ENCODE peak calls at places on chromosomes 7 and 10, in four cellular contexts. One of them, this sample, is unnamed.

GRCh38 chr7:142557971-142558582 is 191.2 kb upstream of the PRSS1 start:
- DNase-seq in MM.1S: peak
- DNase-seq in cardiac fibroblast: peak
- DNase-seq in AG04449: no peak
- DNase-seq in this sample: peak

GRCh38 chr10:36494386-36494785 is 631.0 kb upstream of the ANKRD30A start:
- DNase-seq in AG04449: no peak
- DNase-seq in MM.1S: no peak
- DNase-seq in cardiac fibroblast: peak
- DNase-seq in this sample: no peak

GRCh38 chr7:157121184-157121715 is 17.5 kb upstream of the UBE3C start:
- DNase-seq in cardiac fibroblast: no peak
- DNase-seq in MM.1S: no peak
- DNase-seq in AG04449: no peak
- DNase-seq in this sample: no peak

GRCh38 chr10:17872191-17873091 is 63.3 kb downstream of the MRC1 start:
- DNase-seq in MM.1S: no peak
- DNase-seq in cardiac fibroblast: peak
- DNase-seq in AG04449: no peak
- DNase-seq in this sample: no peak

GRCh38 chr10:46516660-46517416 is 39.6 kb downstream of the GPRIN2 start:
- DNase-seq in MM.1S: no peak
- DNase-seq in cardiac fibroblast: peak
- DNase-seq in AG04449: peak
- DNase-seq in this sample: no peak

GRCh38 chr7:101018271-101019167 is 1.4 kb upstream of the MUC17 start:
- DNase-seq in MM.1S: no peak
- DNase-seq in cardiac fibroblast: no peak
- DNase-seq in AG04449: no peak
- DNase-seq in this sample: peak

GRCh38 chr10:5360318-5360915 is 4.3 kb upstream of the UCN3 start:
- DNase-seq in cardiac fibroblast: no peak
- DNase-seq in AG04449: no peak
- DNase-seq in MM.1S: no peak
- DNase-seq in this sample: no peak

GRCh38 chr7:338295-339061 is 48.5 kb downstream of the FOXL3 start:
- DNase-seq in AG04449: no peak
- DNase-seq in cardiac fibroblast: no peak
- DNase-seq in MM.1S: no peak
- DNase-seq in this sample: no peak

GRCh38 chr7:127391591-127392181 is 822 bp downstream of the ZNF800 start:
- DNase-seq in AG04449: no peak
- DNase-seq in MM.1S: peak
- DNase-seq in cardiac fibroblast: peak
- DNase-seq in this sample: peak

GRCh38 chr7:108294595-108294994 is 161.6 kb downstream of the NRCAM start:
- DNase-seq in cardiac fibroblast: peak
- DNase-seq in MM.1S: no peak
- DNase-seq in AG04449: no peak
- DNase-seq in this sample: peak

GRCh38 chr10:79202188-79203013 is 133.6 kb downstream of the ZMIZ1 start:
- DNase-seq in cardiac fibroblast: peak
- DNase-seq in MM.1S: peak
- DNase-seq in AG04449: no peak
- DNase-seq in this sample: peak

GRCh38 chr7:80047856-80048459 is 86.7 kb upstream of the GNAI1 start:
- DNase-seq in AG04449: no peak
- DNase-seq in cardiac fibroblast: peak
- DNase-seq in MM.1S: peak
- DNase-seq in this sample: no peak

GRCh38 chr10:124688889-124689670 is 55.1 kb downstream of the FAM53B start:
- DNase-seq in AG04449: no peak
- DNase-seq in MM.1S: no peak
- DNase-seq in cardiac fibroblast: no peak
- DNase-seq in this sample: peak

GRCh38 chr10:70191161-70191770 is 21.0 kb upstream of the SAR1A start:
- DNase-seq in MM.1S: no peak
- DNase-seq in cardiac fibroblast: peak
- DNase-seq in AG04449: no peak
- DNase-seq in this sample: no peak

GRCh38 chr7:133436014-133436428 is 183.1 kb downstream of the EXOC4 start:
- DNase-seq in MM.1S: no peak
- DNase-seq in AG04449: peak
- DNase-seq in cardiac fibroblast: peak
- DNase-seq in this sample: no peak

DNA sequence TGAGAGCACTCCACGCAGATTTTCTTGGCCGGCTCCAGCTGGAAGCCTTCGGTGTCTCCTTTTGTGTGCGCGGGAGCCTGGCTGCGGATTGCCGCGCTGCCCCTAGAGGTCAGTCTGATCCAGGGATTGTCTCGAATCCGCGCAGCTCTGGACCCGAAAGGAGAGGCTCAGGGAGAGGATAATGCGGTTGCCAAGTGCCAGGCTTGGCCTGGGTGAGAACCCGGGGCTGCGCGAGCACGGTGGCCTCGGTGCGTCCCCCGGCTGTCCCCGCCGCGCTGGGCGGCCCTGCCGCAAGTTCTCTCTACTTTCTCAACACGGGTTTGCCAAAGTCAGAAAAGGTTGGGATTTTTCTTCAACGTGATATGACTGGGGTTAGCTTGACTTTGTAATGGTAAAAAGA is 140.9 kb downstream of the ADCYAP1R1 start:
- DNase-seq in MM.1S: no peak
- DNase-seq in cardiac fibroblast: peak
- DNase-seq in AG04449: no peak
- DNase-seq in this sample: peak
- TF ChIP-seq CTCF in MM.1S: peak
- TF ChIP-seq CTCF in cardiac fibroblast: peak
- TF ChIP-seq CTCF in AG04449: peak
- TF ChIP-seq CTCF in this sample: peak

GRCh38 chr7:158828343-158829020 is 827 bp downstream of the ESYT2 start:
- DNase-seq in AG04449: no peak
- DNase-seq in MM.1S: no peak
- DNase-seq in cardiac fibroblast: peak
- DNase-seq in this sample: peak
- TF ChIP-seq CTCF in AG04449: no peak
- TF ChIP-seq CTCF in MM.1S: peak
- TF ChIP-seq CTCF in cardiac fibroblast: no peak
- TF ChIP-seq CTCF in this sample: no peak

GRCh38 chr7:154302380-154302779 is 250.2 kb downstream of the DPP6 start:
- DNase-seq in cardiac fibroblast: no peak
- DNase-seq in AG04449: no peak
- DNase-seq in MM.1S: no peak
- DNase-seq in this sample: no peak
- TF ChIP-seq CTCF in cardiac fibroblast: no peak
- TF ChIP-seq CTCF in AG04449: no peak
- TF ChIP-seq CTCF in MM.1S: no peak
- TF ChIP-seq CTCF in this sample: no peak

DNA sequence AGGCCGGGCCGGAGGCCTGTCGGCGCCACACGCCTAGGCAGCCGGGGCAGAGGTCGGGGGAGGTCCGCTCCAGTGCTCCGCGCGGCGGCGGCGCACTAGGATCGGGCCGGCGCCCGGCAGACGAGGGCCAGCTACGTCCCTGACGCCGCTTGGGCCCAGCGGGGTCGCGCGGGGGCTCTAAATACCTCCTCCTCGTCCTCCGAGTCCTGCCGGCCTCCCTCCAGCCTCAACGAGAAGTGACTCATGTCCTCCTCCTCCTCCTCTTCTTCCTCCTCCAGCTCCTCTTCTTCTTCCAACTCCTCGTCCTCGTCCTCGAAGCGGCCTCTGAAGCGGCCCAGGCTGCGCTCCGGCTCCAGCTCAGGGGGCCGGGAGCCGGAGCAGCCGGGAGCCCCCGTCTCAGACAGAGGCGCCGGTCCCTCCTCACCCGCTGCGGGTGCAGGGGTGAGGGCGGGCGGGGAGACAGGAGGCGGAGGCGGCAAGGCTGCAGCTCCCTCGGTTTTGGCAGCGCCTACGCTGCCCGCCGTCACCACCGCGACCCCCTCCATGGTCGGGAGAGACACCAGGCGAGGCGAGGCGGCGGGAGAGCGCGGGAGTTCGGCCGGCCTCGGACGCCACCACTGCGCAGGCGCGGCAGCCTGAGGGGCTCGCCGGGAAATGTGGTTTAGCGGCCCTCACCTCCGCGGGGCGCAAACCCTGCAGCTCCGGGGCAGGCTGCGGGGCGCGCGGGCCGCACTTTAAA is at the start of gene PCGF6:
- DNase-seq in AG04449: no peak
- DNase-seq in cardiac fibroblast: peak
- DNase-seq in MM.1S: peak
- DNase-seq in this sample: peak
- TF ChIP-seq CTCF in AG04449: peak
- TF ChIP-seq CTCF in cardiac fibroblast: no peak
- TF ChIP-seq CTCF in MM.1S: no peak
- TF ChIP-seq CTCF in this sample: no peak

GRCh38 chr10:77959887-77960286 is 33.3 kb upstream of the DLG5 start:
- DNase-seq in AG04449: no peak
- DNase-seq in MM.1S: no peak
- DNase-seq in cardiac fibroblast: no peak
- DNase-seq in this sample: no peak
- TF ChIP-seq CTCF in AG04449: no peak
- TF ChIP-seq CTCF in MM.1S: no peak
- TF ChIP-seq CTCF in cardiac fibroblast: no peak
- TF ChIP-seq CTCF in this sample: no peak

DNA sequence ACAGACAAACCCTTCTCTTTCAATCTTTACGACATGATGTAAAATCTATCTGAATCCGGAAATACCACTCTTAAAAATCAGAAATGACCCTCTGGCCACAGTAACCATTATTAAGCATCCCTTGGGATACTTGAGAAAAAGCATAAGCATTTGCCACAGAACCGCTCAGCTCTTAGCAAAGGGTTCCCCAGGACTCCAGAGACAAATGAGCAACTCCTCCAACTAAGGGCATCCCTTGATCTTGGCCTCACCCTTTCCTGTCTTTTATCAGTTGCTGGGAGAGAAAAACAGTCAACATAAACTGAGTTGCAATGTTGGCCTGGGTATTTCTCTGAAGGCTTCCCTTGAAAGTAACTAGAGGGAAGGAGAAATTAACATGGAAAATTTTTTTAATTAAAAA is 3.5 kb downstream of the PDLIM1 start:
- DNase-seq in AG04449: no peak
- DNase-seq in MM.1S: no peak
- DNase-seq in cardiac fibroblast: peak
- DNase-seq in this sample: no peak
- TF ChIP-seq CTCF in AG04449: no peak
- TF ChIP-seq CTCF in MM.1S: no peak
- TF ChIP-seq CTCF in cardiac fibroblast: no peak
- TF ChIP-seq CTCF in this sample: no peak

DNA sequence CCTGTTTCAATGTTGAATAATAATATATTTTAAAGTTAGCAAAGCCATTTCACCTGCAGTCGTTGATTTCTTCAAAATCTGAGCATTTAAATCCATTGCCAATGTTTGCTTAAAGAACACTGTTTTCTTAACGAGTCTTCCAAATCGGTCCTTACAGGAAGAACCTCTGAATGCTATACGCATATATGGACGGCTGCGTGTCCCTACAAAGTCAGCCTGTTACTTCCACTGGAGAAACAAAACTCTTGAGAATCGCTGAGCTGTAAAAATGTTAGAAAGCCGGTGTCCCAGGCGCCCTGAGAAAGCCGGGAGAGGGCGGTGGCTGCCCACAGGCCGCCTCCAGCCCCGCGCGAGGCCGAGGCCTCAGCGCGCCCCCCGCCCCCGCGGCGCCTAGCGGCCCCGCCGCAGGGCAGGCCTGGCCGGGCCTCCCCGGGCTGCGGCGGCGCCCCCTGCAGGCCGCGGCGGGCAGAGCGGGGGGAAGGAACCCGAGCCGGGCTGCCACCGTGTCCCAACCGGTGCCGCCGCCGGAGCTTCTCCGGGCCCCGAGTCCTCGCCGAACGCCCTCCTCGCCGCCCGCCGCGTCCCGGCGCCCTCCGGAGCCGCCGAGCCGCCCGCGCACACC is at the start of gene FHIP2A:
- DNase-seq in MM.1S: peak
- DNase-seq in AG04449: no peak
- DNase-seq in cardiac fibroblast: peak
- DNase-seq in this sample: peak
- TF ChIP-seq CTCF in MM.1S: no peak
- TF ChIP-seq CTCF in AG04449: peak
- TF ChIP-seq CTCF in cardiac fibroblast: peak
- TF ChIP-seq CTCF in this sample: peak

This sample was measured in GM13976.